ENCODE peak calls at places on chromosomes 16 and 17, in seven cellular contexts. B is A549; I is fibroblast of mammary gland; T is uterus; V is CD8-positive, alpha-beta T cell; C is GM12864; F is neural crest cell. H is an unnamed sample.

GRCh38 chr16:48393843-48394703 is 8.9 kb upstream of the SIAH1 start:
- DNase-seq in B (no peak), I (peak; percentile 97), T (peak; percentile 77), V (no peak), C (no peak), F (no peak), H (peak; percentile 82)

GRCh38 chr17:17823433-17824118 is 13.2 kb downstream of the SREBF1 start:
- DNase-seq in B (peak; percentile 90), I (peak; percentile 67), T (peak; percentile 84), V (peak; percentile 63), C (no peak), F (peak; percentile 83), H (peak; percentile 76)

GRCh38 chr16:67372664-67373063 is 20.6 kb downstream of the TPPP3 start:
- DNase-seq in B (peak; percentile 41), I (peak; percentile 55), T (no peak), V (no peak), C (no peak), F (no peak), H (peak; percentile 62)

GRCh38 chr16:10485698-10486382 is 94.6 kb downstream of the EMP2 start:
- DNase-seq in B (no peak), I (no peak), T (no peak), V (no peak), C (no peak), F (no peak), H (no peak)

GRCh38 chr16:4537376-4538066 is 1.1 kb downstream of the CDIP1 start:
- DNase-seq in B (no peak), I (no peak), T (no peak), V (no peak), C (no peak), F (no peak), H (no peak)

GRCh38 chr17:50834786-50835562 is 412 bp upstream of the WFIKKN2 start:
- DNase-seq in B (no peak), I (peak; percentile 29), T (no peak), V (no peak), C (no peak), F (no peak), H (peak; percentile 49)

GRCh38 chr16:50711862-50712567 is 18.6 kb downstream of the NOD2 start:
- DNase-seq in B (no peak), I (no peak), T (no peak), V (no peak), C (no peak), F (no peak), H (no peak)

GRCh38 chr17:73203135-73203787 is 10.4 kb downstream of the COG1 start:
- DNase-seq in B (no peak), I (no peak), T (peak; percentile 26), V (no peak), C (no peak), F (no peak), H (no peak)

GRCh38 chr16:53745753-53746258 is 41.9 kb downstream of the FTO start:
- DNase-seq in B (peak; percentile 72), I (peak; percentile 51), T (no peak), V (no peak), C (no peak), F (no peak), H (no peak)

GRCh38 chr17:82351254-82351712 is 7.8 kb upstream of the TEX19 start:
- DNase-seq in B (no peak), I (no peak), T (no peak), V (no peak), C (no peak), F (no peak), H (no peak)

GRCh38 chr17:61321344-61321743 is 78.3 kb upstream of the TBX2 start:
- DNase-seq in B (no peak), I (no peak), T (no peak), V (no peak), C (no peak), F (peak; percentile 29), H (no peak)

GRCh38 chr16:600781-601180 is 10.9 kb downstream of the RAB40C start:
- DNase-seq in B (no peak), I (no peak), T (no peak), V (no peak), C (no peak), F (no peak), H (peak; percentile 58)

GRCh38 chr16:68901910-68902309 is 58.6 kb downstream of the TANGO6 start:
- DNase-seq in B (peak; percentile 13), I (peak; percentile 54), T (no peak), V (no peak), C (no peak), F (no peak), H (peak; percentile 70)

DNA sequence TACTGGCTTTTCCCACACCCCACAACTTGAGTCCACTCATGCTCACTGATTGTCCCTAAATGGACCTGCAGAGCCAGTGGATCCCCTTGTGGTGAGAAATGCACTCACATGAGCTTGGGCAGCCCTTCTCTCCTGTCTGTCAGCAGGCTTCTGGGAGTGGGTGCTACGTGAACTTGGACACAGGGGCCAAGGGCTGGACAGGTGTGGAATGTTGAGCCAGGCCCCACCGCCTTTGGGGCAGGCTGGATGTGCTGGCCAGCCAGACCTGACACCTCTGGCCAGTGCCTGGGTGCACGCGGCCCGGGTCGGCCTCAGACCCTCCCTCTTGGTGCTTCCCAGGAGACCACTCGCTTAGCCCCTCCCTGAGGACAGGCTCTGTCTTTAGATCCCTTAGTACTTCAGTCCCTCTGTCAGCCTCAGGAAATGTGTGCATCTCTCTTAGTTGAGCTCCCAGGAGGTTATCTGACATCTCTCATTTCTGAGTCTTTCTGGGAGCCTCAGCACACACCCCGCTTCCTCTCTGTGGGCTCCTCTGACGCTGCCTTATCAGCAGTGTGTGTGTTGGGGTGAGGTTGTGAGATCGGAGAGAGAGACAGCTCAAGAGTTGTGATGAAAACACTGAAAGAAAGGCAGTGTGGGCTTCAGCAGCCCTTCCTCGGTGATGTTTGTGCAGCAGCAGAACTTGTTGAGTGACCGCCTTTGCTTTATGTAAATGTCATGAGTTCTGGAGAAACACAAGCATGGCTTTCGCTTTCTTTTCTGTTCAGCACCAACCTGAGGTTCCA is 117.0 kb downstream of the RAB11FIP4 start:
- DNase-seq in B (peak; percentile 41), I (no peak), T (no peak), V (peak; percentile 56), C (peak; percentile 71), F (no peak), H (no peak)
- TF ChIP-seq CTCF in B (no peak), I (peak; percentile 10), T (no peak), V (peak; percentile 56), C (peak; percentile 80), F (peak; percentile 45), H (peak; percentile 53)

GRCh38 chr17:66272699-66273390 is 29.6 kb upstream of the PRKCA start:
- DNase-seq in B (peak; percentile 77), I (peak; percentile 88), T (peak; percentile 49), V (no peak), C (no peak), F (no peak), H (peak; percentile 47)

GRCh38 chr17:66276328-66276937 is 26.0 kb upstream of the PRKCA start:
- DNase-seq in B (peak; percentile 58), I (peak; percentile 64), T (no peak), V (no peak), C (no peak), F (no peak), H (no peak)

GRCh38 chr17:66273391-66273722 is 29.1 kb upstream of the PRKCA start:
- DNase-seq in B (no peak), I (no peak), T (no peak), V (no peak), C (no peak), F (no peak), H (no peak)

GRCh38 chr17:66271512-66271911 is 30.9 kb upstream of the PRKCA start:
- DNase-seq in B (no peak), I (no peak), T (no peak), V (no peak), C (no peak), F (no peak), H (no peak)

DNA sequence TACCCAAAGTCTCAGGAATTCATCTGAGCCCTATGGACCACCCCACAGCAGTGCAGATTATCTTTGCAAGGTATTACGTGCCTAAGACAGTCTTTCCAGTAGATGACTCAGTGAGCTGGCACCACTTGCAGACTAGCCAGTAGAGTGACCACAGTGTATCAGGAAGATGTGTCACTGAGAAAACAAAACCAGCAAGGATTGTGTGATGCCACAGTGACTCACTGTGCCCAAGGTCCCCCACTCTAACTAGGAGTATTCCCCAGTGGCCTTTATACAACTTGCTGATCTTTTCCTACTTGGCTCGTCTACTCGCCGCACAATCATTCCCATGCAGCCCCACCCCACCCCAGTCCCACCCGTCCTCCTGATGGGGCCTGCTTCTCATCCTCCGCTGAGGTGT is 26.8 kb upstream of the PRKCA start:
- DNase-seq in B (peak; percentile 97), I (peak; percentile 100), T (no peak), V (no peak), C (no peak), F (no peak), H (peak; percentile 59)
- TF ChIP-seq CTCF in B (peak; percentile 48), I (no peak), T (no peak), V (no peak), C (no peak), F (no peak), H (no peak)

DNA sequence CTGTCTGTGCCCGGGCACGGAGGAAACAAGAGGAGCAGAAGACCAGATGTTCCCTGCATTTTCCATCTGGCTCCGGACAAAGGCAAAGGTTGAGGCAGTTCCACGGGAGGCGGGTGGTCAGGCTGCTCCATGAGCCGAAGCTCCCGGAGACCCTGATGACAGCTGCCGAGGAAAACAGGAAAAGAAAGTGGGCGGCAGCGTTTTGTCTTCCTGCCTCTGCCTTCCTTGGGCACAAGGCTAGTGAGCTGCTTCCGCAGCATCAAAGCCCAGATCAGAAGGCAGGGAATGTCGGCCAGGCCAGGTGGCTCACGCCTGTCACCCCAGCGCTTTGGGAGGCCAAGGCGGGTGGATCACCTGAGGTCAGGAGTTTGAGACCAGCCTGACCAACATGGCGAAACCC is 16.2 kb downstream of the SLC43A2 start:
- DNase-seq in B (no peak), I (no peak), T (no peak), V (no peak), C (no peak), F (no peak), H (no peak)
- TF ChIP-seq CTCF in B (no peak), I (no peak), T (no peak), V (no peak), C (no peak), F (no peak), H (no peak)

DNA sequence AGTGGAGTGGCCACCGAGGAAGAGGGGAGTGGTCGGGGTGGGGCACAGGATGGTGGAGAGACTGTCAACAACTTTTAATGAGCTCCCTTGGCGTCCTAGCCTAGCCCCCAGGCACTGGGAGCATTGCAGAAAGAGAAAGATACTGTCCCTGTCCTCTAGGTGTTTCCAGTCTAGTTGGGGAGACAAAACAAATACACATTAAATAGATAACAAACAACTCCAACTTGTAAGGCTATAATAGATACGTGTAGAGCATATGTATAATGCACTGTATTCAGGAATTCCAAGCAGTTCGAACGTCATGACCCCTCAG is 435 bp upstream of the UBE2O start:
- DNase-seq in B (no peak), I (no peak), T (no peak), V (no peak), C (no peak), F (no peak), H (no peak)
- TF ChIP-seq CTCF in B (no peak), I (no peak), T (no peak), V (peak; percentile 8), C (no peak), F (no peak), H (no peak)